ENCODE peak calls at places on chromosomes 5 and 9, in four cellular contexts. One of them, this sample, is unnamed.

GRCh38 chr9:36297798-36298197 is 39.5 kb upstream of the GNE start:
- DNase-seq in fibroblast of mammary gland: no peak
- DNase-seq in pancreas: no peak
- DNase-seq in heart left ventricle: no peak
- DNase-seq in this sample: no peak

GRCh38 chr5:77844408-77845272 is 68.5 kb upstream of the TBCA start:
- DNase-seq in fibroblast of mammary gland: peak; percentile 12
- DNase-seq in pancreas: no peak
- DNase-seq in heart left ventricle: no peak
- DNase-seq in this sample: no peak

GRCh38 chr9:134371731-134372130 is 45.5 kb downstream of the RXRA start:
- DNase-seq in heart left ventricle: peak; percentile 91
- DNase-seq in pancreas: no peak
- DNase-seq in fibroblast of mammary gland: peak; percentile 21
- DNase-seq in this sample: no peak

GRCh38 chr9:26727471-26727870 is 165.1 kb downstream of the CAAP1 start:
- DNase-seq in pancreas: no peak
- DNase-seq in heart left ventricle: no peak
- DNase-seq in fibroblast of mammary gland: no peak
- DNase-seq in this sample: no peak

GRCh38 chr9:24071736-24072135 is 245.7 kb upstream of the ELAVL2 start:
- DNase-seq in fibroblast of mammary gland: no peak
- DNase-seq in pancreas: no peak
- DNase-seq in heart left ventricle: no peak
- DNase-seq in this sample: no peak

GRCh38 chr5:144237851-144238250 is 67.2 kb downstream of the KCTD16 start:
- DNase-seq in heart left ventricle: no peak
- DNase-seq in fibroblast of mammary gland: peak; percentile 10
- DNase-seq in pancreas: no peak
- DNase-seq in this sample: no peak

GRCh38 chr9:21969011-21969935 is 24.9 kb downstream of the CDKN2A start:
- DNase-seq in heart left ventricle: no peak
- DNase-seq in pancreas: no peak
- DNase-seq in fibroblast of mammary gland: no peak
- DNase-seq in this sample: no peak

GRCh38 chr9:32843295-32843694 is 60.0 kb downstream of the TMEM215 start:
- DNase-seq in heart left ventricle: no peak
- DNase-seq in fibroblast of mammary gland: no peak
- DNase-seq in pancreas: no peak
- DNase-seq in this sample: no peak

GRCh38 chr9:36461341-36461740 is 61.3 kb upstream of the RNF38 start:
- DNase-seq in pancreas: no peak
- DNase-seq in heart left ventricle: no peak
- DNase-seq in fibroblast of mammary gland: no peak
- DNase-seq in this sample: no peak

DNA sequence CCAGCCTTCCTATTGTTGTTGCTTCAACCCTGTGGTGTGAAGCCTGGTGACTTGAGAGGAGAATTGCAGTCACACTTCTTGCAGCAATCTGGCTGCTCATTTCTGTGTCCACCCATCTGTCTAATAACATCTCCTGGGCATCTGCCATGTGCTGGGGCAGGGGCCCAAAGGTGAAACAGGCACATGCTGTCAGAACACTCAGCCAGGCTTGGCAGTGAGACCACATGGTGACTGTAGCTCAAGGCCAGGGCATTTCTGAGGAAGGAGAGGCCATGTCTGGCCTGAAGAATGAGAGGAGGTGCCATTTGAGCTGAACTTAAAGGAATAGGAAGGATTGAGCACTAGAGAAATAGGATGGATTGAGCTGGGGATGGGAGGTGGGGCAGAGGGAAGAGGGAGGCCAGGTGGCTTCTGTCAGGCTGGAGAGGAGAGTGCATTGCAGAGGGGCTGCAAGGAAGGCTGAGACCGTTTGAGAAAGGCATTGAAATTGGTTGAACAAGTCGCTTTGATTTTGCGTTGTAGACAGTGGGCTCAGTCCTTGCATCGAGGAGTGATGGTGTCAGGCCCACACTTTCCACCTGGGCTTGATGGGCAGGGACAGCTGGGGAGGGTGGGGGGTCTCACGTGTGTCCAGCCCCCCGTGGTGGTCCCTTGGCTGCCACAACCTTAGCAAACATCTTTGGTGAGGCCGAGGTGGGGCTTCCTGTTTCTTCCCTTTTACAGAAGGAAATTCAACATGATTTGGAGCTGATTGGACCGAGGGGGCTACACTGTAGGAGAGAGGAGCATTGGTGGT is 222.4 kb downstream of the CACNA1B start:
- DNase-seq in pancreas: no peak
- DNase-seq in heart left ventricle: peak; percentile 37
- DNase-seq in fibroblast of mammary gland: no peak
- DNase-seq in this sample: no peak
- TF ChIP-seq CTCF in pancreas: no peak
- TF ChIP-seq CTCF in heart left ventricle: no peak
- TF ChIP-seq CTCF in fibroblast of mammary gland: no peak
- TF ChIP-seq CTCF in this sample: no peak

DNA sequence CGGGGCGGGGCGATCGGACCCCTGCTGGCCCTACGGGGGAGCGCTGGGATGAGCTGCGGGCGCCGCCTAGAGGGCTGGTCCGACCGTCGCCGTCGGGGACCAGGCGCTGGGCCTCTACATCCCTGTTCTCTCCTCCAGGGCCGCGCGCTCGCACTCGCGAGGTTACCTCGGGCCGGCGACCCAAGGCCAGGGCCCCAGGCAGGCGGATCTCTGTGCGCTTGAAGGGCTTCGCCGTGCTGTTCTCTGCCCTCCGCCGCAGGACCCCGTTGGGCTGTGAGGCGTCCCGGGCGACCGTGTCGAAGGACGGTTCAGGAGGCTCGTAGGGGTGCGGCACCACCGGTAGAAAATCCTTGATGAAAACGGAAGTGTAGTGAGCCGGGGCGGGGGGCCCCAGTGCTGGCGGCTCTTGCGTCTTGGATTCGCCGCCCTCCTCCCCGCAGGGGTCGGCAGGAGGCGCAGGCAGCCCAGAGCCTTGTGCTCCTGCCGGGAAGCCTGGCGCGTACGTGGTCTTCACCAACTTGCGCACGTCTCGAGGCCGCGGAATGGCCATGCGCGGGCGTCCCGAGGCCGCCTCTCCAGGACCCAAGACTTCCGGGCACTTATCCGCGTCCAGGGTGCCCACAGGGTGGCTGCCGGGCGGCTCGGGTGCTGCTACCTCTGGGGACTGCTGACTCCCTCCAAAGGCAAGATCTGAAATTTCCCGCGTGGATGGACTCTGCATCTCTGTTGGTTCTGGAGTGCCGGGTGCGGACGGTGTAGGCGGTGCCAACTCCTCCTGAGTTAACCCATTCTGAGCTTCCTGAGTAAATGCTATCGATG is 2.0 kb downstream of the PROB1 start:
- DNase-seq in fibroblast of mammary gland: peak; percentile 52
- DNase-seq in pancreas: peak; percentile 55
- DNase-seq in heart left ventricle: peak; percentile 86
- DNase-seq in this sample: peak; percentile 71
- TF ChIP-seq CTCF in fibroblast of mammary gland: peak; percentile 40
- TF ChIP-seq CTCF in pancreas: no peak
- TF ChIP-seq CTCF in heart left ventricle: peak; percentile 39
- TF ChIP-seq CTCF in this sample: peak; percentile 69

GRCh38 chr9:93379051-93379450 is 72.4 kb upstream of the FAM120A start:
- DNase-seq in heart left ventricle: no peak
- DNase-seq in pancreas: no peak
- DNase-seq in fibroblast of mammary gland: no peak
- DNase-seq in this sample: no peak
- TF ChIP-seq CTCF in heart left ventricle: no peak
- TF ChIP-seq CTCF in pancreas: no peak
- TF ChIP-seq CTCF in fibroblast of mammary gland: peak; percentile 12
- TF ChIP-seq CTCF in this sample: peak; percentile 52

DNA sequence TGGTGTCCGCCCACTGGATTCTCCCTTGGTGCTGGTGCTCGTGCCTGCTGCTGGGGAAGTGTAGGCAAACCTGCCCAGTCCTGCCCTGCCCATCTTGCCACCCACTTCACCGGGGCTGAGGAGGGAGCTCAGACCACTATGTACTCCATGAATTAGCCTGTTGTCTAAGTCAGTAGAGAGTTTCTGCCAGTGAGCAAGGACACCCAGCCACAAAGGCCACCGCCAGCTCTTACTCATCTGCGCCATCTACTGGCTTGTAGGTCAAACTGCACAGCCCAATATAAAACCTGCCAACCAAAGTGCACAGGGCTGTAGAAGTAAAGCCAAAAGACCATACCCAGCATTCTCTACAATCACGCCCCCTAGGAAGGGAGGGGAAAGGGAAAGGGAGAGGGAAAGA is 102.3 kb downstream of the GLIS3 start:
- DNase-seq in pancreas: no peak
- DNase-seq in heart left ventricle: no peak
- DNase-seq in fibroblast of mammary gland: peak; percentile 36
- DNase-seq in this sample: no peak
- TF ChIP-seq CTCF in pancreas: no peak
- TF ChIP-seq CTCF in heart left ventricle: peak; percentile 42
- TF ChIP-seq CTCF in fibroblast of mammary gland: peak; percentile 51
- TF ChIP-seq CTCF in this sample: peak; percentile 51

DNA sequence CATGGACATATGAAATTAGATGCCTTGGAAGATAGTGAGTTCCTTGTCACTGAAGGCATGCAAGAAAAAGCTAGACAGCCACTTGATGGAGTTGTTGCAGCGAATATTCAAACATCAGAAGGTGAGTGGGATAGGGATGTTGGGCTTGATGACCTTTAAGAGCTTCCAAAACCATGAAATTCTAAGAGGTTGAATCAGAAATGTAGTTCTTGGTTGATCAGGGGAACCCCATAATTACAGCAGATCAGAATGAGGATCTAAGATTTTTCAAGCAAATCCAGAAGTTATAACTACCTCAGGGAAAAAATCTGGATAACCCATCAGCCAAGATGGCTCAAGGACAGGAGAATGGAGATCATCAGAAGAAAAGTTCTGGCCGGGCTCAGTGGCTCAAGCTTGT is 244.3 kb upstream of the NR4A3 start:
- DNase-seq in heart left ventricle: no peak
- DNase-seq in pancreas: no peak
- DNase-seq in fibroblast of mammary gland: no peak
- DNase-seq in this sample: no peak
- TF ChIP-seq CTCF in heart left ventricle: no peak
- TF ChIP-seq CTCF in pancreas: no peak
- TF ChIP-seq CTCF in fibroblast of mammary gland: no peak
- TF ChIP-seq CTCF in this sample: no peak

GRCh38 chr5:57539281-57539701 is 56.7 kb upstream of the ACTBL2 start:
- DNase-seq in heart left ventricle: no peak
- DNase-seq in fibroblast of mammary gland: peak; percentile 67
- DNase-seq in pancreas: no peak
- DNase-seq in this sample: no peak
- TF ChIP-seq CTCF in heart left ventricle: no peak
- TF ChIP-seq CTCF in fibroblast of mammary gland: no peak
- TF ChIP-seq CTCF in pancreas: no peak
- TF ChIP-seq CTCF in this sample: no peak

This sample was measured in neural crest cell.